ENCODE peak calls at places on chromosome 15, in four cellular contexts. One of them, this sample, is unnamed.
A peak's percentile ranks its signal among the peaks of the same experiment; 100 is the strongest.

GRCh38 chr15:40558952-40559742 is 5.7 kb downstream of the CCDC32 start:
- DNase-seq in left kidney: no peak
- DNase-seq in GM12865: no peak
- DNase-seq in T-cell: no peak
- DNase-seq in this sample: peak; percentile 5

GRCh38 chr15:23647001-23647295 is 719 bp downstream of the MAGEL2 start:
- DNase-seq in T-cell: no peak
- DNase-seq in left kidney: no peak
- DNase-seq in GM12865: no peak
- DNase-seq in this sample: no peak

GRCh38 chr15:28953573-28954195 is 67.9 kb downstream of the APBA2 start:
- DNase-seq in left kidney: no peak
- DNase-seq in GM12865: no peak
- DNase-seq in T-cell: no peak
- DNase-seq in this sample: no peak

GRCh38 chr15:63015618-63016017 is 26.9 kb upstream of the TPM1 start:
- DNase-seq in T-cell: no peak
- DNase-seq in left kidney: no peak
- DNase-seq in GM12865: peak; percentile 14
- DNase-seq in this sample: no peak

GRCh38 chr15:60933914-60934885 is 294.9 kb downstream of the RORA start:
- DNase-seq in T-cell: no peak
- DNase-seq in GM12865: no peak
- DNase-seq in left kidney: no peak
- DNase-seq in this sample: peak; percentile 79

GRCh38 chr15:38688761-38689160 is 124.1 kb upstream of the RASGRP1 start:
- DNase-seq in left kidney: no peak
- DNase-seq in GM12865: peak; percentile 62
- DNase-seq in T-cell: peak; percentile 43
- DNase-seq in this sample: no peak

GRCh38 chr15:39920510-39921273 is 626 bp upstream of the GPR176 start:
- DNase-seq in GM12865: peak; percentile 88
- DNase-seq in T-cell: peak; percentile 74
- DNase-seq in left kidney: peak; percentile 97
- DNase-seq in this sample: peak; percentile 70

GRCh38 chr15:48940508-48940907 is 23.2 kb downstream of the SHC4 start:
- DNase-seq in GM12865: peak; percentile 85
- DNase-seq in left kidney: no peak
- DNase-seq in T-cell: no peak
- DNase-seq in this sample: no peak

GRCh38 chr15:52392008-52392687 is 96.5 kb upstream of the MYO5C start:
- DNase-seq in GM12865: no peak
- DNase-seq in T-cell: no peak
- DNase-seq in left kidney: no peak
- DNase-seq in this sample: no peak

GRCh38 chr15:27342991-27343390 is 372.0 kb downstream of the GABRG3 start:
- DNase-seq in left kidney: peak; percentile 83
- DNase-seq in T-cell: no peak
- DNase-seq in GM12865: no peak
- DNase-seq in this sample: no peak

GRCh38 chr15:79450648-79451047 is 18.5 kb downstream of the MINAR1 start:
- DNase-seq in GM12865: no peak
- DNase-seq in T-cell: no peak
- DNase-seq in left kidney: peak; percentile 33
- DNase-seq in this sample: no peak

GRCh38 chr15:84840741-84841429 is 23.7 kb downstream of the ALPK3 start:
- DNase-seq in left kidney: no peak
- DNase-seq in T-cell: no peak
- DNase-seq in GM12865: no peak
- DNase-seq in this sample: no peak

GRCh38 chr15:29090617-29091466 is 178.8 kb downstream of the NSMCE3 start:
- DNase-seq in T-cell: peak; percentile 47
- DNase-seq in left kidney: peak; percentile 51
- DNase-seq in GM12865: peak; percentile 46
- DNase-seq in this sample: no peak

GRCh38 chr15:70722266-70723123 is 40.9 kb downstream of the UACA start:
- DNase-seq in T-cell: no peak
- DNase-seq in left kidney: peak; percentile 49
- DNase-seq in GM12865: peak; percentile 51
- DNase-seq in this sample: peak; percentile 55

GRCh38 chr15:67708500-67708899 is 116.8 kb upstream of the SKOR1 start:
- DNase-seq in GM12865: no peak
- DNase-seq in T-cell: no peak
- DNase-seq in left kidney: no peak
- DNase-seq in this sample: no peak

GRCh38 chr15:55993804-55994539 is 560 bp upstream of the NEDD4 start:
- DNase-seq in left kidney: peak; percentile 78
- DNase-seq in T-cell: no peak
- DNase-seq in GM12865: no peak
- DNase-seq in this sample: no peak

This sample was measured in MM.1S.